ENCODE peak calls at places on chromosomes 2 and 18, in seven cellular contexts. One of them, this sample, is unnamed.

GRCh38 chr2:118127250-118127649 is 39.0 kb downstream of the INSIG2 start:
- DNase-seq in mucosa of descending colon: no peak
- DNase-seq in A673: no peak
- DNase-seq in OCI-LY7: no peak
- DNase-seq in cardiac muscle cell: no peak
- DNase-seq in adrenal gland: no peak
- DNase-seq in IMR-90: no peak
- DNase-seq in this sample: no peak

GRCh38 chr2:65660340-65660739 is 227.9 kb upstream of the SPRED2 start:
- DNase-seq in mucosa of descending colon: no peak
- DNase-seq in A673: peak
- DNase-seq in OCI-LY7: no peak
- DNase-seq in cardiac muscle cell: no peak
- DNase-seq in adrenal gland: no peak
- DNase-seq in IMR-90: peak
- DNase-seq in this sample: no peak

GRCh38 chr18:75582406-75582821 is 154.9 kb upstream of the SMIM21 start:
- DNase-seq in mucosa of descending colon: no peak
- DNase-seq in A673: no peak
- DNase-seq in OCI-LY7: no peak
- DNase-seq in cardiac muscle cell: no peak
- DNase-seq in adrenal gland: no peak
- DNase-seq in IMR-90: peak
- DNase-seq in this sample: no peak

GRCh38 chr2:156211318-156211717 is 121.2 kb downstream of the NR4A2 start:
- DNase-seq in mucosa of descending colon: no peak
- DNase-seq in A673: no peak
- DNase-seq in OCI-LY7: no peak
- DNase-seq in cardiac muscle cell: no peak
- DNase-seq in adrenal gland: no peak
- DNase-seq in IMR-90: no peak
- DNase-seq in this sample: no peak

GRCh38 chr2:240997856-240998705 is at the start of gene SNED1:
- DNase-seq in mucosa of descending colon: peak
- DNase-seq in A673: peak
- DNase-seq in OCI-LY7: no peak
- DNase-seq in cardiac muscle cell: peak
- DNase-seq in adrenal gland: peak
- DNase-seq in IMR-90: peak
- DNase-seq in this sample: peak

GRCh38 chr2:75865702-75866101 is 155.0 kb upstream of the GCFC2 start:
- DNase-seq in mucosa of descending colon: no peak
- DNase-seq in A673: no peak
- DNase-seq in OCI-LY7: no peak
- DNase-seq in cardiac muscle cell: no peak
- DNase-seq in adrenal gland: no peak
- DNase-seq in IMR-90: no peak
- DNase-seq in this sample: no peak

GRCh38 chr18:79133724-79134123 is 64.5 kb downstream of the ATP9B start:
- DNase-seq in mucosa of descending colon: no peak
- DNase-seq in A673: no peak
- DNase-seq in OCI-LY7: no peak
- DNase-seq in cardiac muscle cell: no peak
- DNase-seq in adrenal gland: no peak
- DNase-seq in IMR-90: no peak
- DNase-seq in this sample: no peak

GRCh38 chr2:219001100-219001576 is 7.9 kb upstream of the CRYBA2 start:
- DNase-seq in mucosa of descending colon: no peak
- DNase-seq in A673: no peak
- DNase-seq in OCI-LY7: no peak
- DNase-seq in cardiac muscle cell: no peak
- DNase-seq in adrenal gland: no peak
- DNase-seq in IMR-90: no peak
- DNase-seq in this sample: no peak

GRCh38 chr2:207764096-207764630 is 5.5 kb downstream of the FZD5 start:
- DNase-seq in mucosa of descending colon: no peak
- DNase-seq in A673: no peak
- DNase-seq in OCI-LY7: no peak
- DNase-seq in cardiac muscle cell: no peak
- DNase-seq in adrenal gland: no peak
- DNase-seq in IMR-90: no peak
- DNase-seq in this sample: no peak

GRCh38 chr2:86001326-86001725 is 104.4 kb downstream of the POLR1A start:
- DNase-seq in mucosa of descending colon: no peak
- DNase-seq in A673: no peak
- DNase-seq in OCI-LY7: no peak
- DNase-seq in cardiac muscle cell: no peak
- DNase-seq in adrenal gland: no peak
- DNase-seq in IMR-90: no peak
- DNase-seq in this sample: no peak

DNA sequence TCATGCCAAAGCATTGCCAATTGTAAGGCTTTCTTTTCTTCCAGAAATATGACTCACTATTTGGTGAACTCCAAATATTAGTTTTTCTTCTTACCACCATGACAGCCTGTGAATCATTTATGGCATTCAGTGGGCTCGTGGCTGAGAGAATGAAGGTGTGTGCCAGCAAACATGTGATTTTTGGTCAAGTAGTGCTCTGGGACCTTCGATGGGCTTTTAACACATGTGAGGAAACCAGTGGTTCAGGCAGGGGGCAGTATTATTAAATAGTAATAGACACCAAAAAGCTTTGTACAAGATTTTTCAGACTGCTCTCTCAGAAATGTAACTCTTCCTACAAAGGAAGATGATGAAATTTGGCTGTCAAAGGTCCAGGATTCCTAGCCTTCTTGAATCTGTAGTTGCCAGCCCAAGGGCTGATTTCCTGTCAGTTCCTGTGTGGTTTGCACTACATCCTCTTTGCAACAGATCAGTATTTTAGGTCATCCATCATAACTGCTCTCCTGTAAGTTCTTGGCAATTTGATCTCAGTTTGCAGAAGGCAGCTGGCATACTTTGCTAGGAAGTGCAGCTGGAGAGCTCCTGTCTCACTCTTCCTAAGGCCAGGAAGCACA is 64.3 kb downstream of the BABAM2 start:
- DNase-seq in mucosa of descending colon: no peak
- DNase-seq in A673: peak
- DNase-seq in OCI-LY7: peak
- DNase-seq in cardiac muscle cell: peak
- DNase-seq in adrenal gland: peak
- DNase-seq in IMR-90: peak
- DNase-seq in this sample: peak
- TF ChIP-seq CTCF in mucosa of descending colon: no peak
- TF ChIP-seq CTCF in A673: peak
- TF ChIP-seq CTCF in OCI-LY7: peak
- TF ChIP-seq CTCF in cardiac muscle cell: peak
- TF ChIP-seq CTCF in adrenal gland: peak
- TF ChIP-seq CTCF in IMR-90: peak
- TF ChIP-seq CTCF in this sample: peak

GRCh38 chr2:37619230-37619956 is 52.0 kb downstream of the CDC42EP3 start:
- DNase-seq in mucosa of descending colon: no peak
- DNase-seq in A673: no peak
- DNase-seq in OCI-LY7: no peak
- DNase-seq in cardiac muscle cell: no peak
- DNase-seq in adrenal gland: no peak
- DNase-seq in IMR-90: no peak
- DNase-seq in this sample: no peak
- H3K4me3 ChIP-seq in mucosa of descending colon: no peak
- H3K4me3 ChIP-seq in A673: no peak
- H3K4me3 ChIP-seq in OCI-LY7: no peak
- H3K4me3 ChIP-seq in cardiac muscle cell: no peak
- H3K4me3 ChIP-seq in adrenal gland: no peak
- H3K4me3 ChIP-seq in IMR-90: no peak
- H3K4me3 ChIP-seq in this sample: no peak

GRCh38 chr2:132668189-132668833 is 1.7 kb downstream of the LYPD1 start:
- DNase-seq in mucosa of descending colon: no peak
- DNase-seq in A673: peak
- DNase-seq in OCI-LY7: no peak
- DNase-seq in cardiac muscle cell: peak
- DNase-seq in adrenal gland: no peak
- DNase-seq in IMR-90: no peak
- DNase-seq in this sample: no peak
- TF ChIP-seq CTCF in mucosa of descending colon: no peak
- TF ChIP-seq CTCF in A673: peak
- TF ChIP-seq CTCF in OCI-LY7: no peak
- TF ChIP-seq CTCF in cardiac muscle cell: peak
- TF ChIP-seq CTCF in adrenal gland: no peak
- TF ChIP-seq CTCF in IMR-90: peak
- TF ChIP-seq CTCF in this sample: no peak

GRCh38 chr2:227317834-227318233 is 7.2 kb upstream of the MFF start:
- DNase-seq in mucosa of descending colon: no peak
- DNase-seq in A673: no peak
- DNase-seq in OCI-LY7: no peak
- DNase-seq in cardiac muscle cell: no peak
- DNase-seq in adrenal gland: no peak
- DNase-seq in IMR-90: no peak
- DNase-seq in this sample: no peak
- H3K4me3 ChIP-seq in mucosa of descending colon: no peak
- H3K4me3 ChIP-seq in A673: no peak
- H3K4me3 ChIP-seq in OCI-LY7: no peak
- H3K4me3 ChIP-seq in cardiac muscle cell: no peak
- H3K4me3 ChIP-seq in adrenal gland: no peak
- H3K4me3 ChIP-seq in IMR-90: no peak
- H3K4me3 ChIP-seq in this sample: no peak

GRCh38 chr2:84882775-84883550 is 2.1 kb upstream of the TRABD2A start:
- DNase-seq in mucosa of descending colon: no peak
- DNase-seq in A673: no peak
- DNase-seq in OCI-LY7: no peak
- DNase-seq in cardiac muscle cell: no peak
- DNase-seq in adrenal gland: no peak
- DNase-seq in IMR-90: peak
- DNase-seq in this sample: peak

GRCh38 chr2:84881581-84882414 is 914 bp upstream of the TRABD2A start:
- DNase-seq in mucosa of descending colon: peak
- DNase-seq in A673: peak
- DNase-seq in OCI-LY7: peak
- DNase-seq in cardiac muscle cell: peak
- DNase-seq in adrenal gland: peak
- DNase-seq in IMR-90: peak
- DNase-seq in this sample: peak

GRCh38 chr2:84880645-84881521 is at the start of gene TRABD2A:
- DNase-seq in mucosa of descending colon: peak
- DNase-seq in A673: peak
- DNase-seq in OCI-LY7: no peak
- DNase-seq in cardiac muscle cell: peak
- DNase-seq in adrenal gland: no peak
- DNase-seq in IMR-90: peak
- DNase-seq in this sample: no peak

GRCh38 chr2:84884396-84884795 is 3.5 kb upstream of the TRABD2A start:
- DNase-seq in mucosa of descending colon: no peak
- DNase-seq in A673: no peak
- DNase-seq in OCI-LY7: no peak
- DNase-seq in cardiac muscle cell: no peak
- DNase-seq in adrenal gland: no peak
- DNase-seq in IMR-90: no peak
- DNase-seq in this sample: no peak

DNA sequence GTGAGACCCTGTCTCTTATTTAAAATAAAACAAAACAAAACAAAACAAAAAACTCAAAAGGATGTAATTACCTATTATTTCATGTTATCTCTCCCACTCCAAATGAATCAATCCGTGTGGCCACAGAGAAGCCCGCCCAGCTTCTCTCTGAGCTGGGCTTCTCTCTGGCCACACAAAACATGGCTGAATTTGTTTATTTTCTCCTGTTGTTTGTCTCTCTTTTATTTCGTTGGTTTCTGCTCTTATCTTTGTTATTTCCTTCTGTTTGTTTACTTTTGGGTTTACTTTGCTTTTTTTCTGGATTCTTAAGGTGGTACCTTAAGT is 1.5 kb upstream of the TRABD2A start:
- DNase-seq in mucosa of descending colon: no peak
- DNase-seq in A673: no peak
- DNase-seq in OCI-LY7: no peak
- DNase-seq in cardiac muscle cell: no peak
- DNase-seq in adrenal gland: no peak
- DNase-seq in IMR-90: no peak
- DNase-seq in this sample: no peak
- TF ChIP-seq CTCF in mucosa of descending colon: no peak
- TF ChIP-seq CTCF in A673: peak
- TF ChIP-seq CTCF in OCI-LY7: peak
- TF ChIP-seq CTCF in cardiac muscle cell: no peak
- TF ChIP-seq CTCF in adrenal gland: no peak
- TF ChIP-seq CTCF in IMR-90: no peak
- TF ChIP-seq CTCF in this sample: no peak

DNA sequence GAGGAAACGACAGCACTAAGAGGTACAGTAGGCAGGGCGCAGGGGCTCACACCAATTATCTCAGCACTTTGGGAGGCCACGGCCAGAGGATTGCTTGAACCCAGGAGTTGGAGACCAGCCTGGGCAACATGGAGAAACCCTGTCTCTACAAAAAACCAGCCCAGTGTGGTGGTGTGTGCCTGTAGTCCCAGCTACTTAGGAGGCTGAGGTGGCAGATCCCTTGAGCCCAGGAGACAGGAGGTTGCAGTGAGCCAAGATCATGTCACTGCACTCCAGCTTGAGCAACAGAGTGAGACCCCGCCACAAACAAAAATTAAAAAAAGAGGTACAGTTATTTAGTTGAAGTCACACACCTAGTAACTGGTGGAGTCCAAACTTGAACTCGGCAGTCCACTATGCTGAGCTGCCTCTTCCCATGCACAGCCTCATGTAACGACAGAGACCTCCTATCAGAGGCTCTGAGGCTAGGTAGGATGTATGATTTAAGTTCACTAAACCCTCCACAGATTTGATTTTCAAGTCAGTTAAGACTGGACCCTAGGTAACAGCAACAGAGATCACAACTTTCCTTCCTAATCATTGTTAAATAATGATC is 8.7 kb downstream of the STK17B start:
- DNase-seq in mucosa of descending colon: no peak
- DNase-seq in A673: no peak
- DNase-seq in OCI-LY7: no peak
- DNase-seq in cardiac muscle cell: no peak
- DNase-seq in adrenal gland: no peak
- DNase-seq in IMR-90: no peak
- DNase-seq in this sample: no peak
- H3K4me3 ChIP-seq in mucosa of descending colon: no peak
- H3K4me3 ChIP-seq in A673: no peak
- H3K4me3 ChIP-seq in OCI-LY7: peak
- H3K4me3 ChIP-seq in cardiac muscle cell: no peak
- H3K4me3 ChIP-seq in adrenal gland: no peak
- H3K4me3 ChIP-seq in IMR-90: no peak
- H3K4me3 ChIP-seq in this sample: no peak

GRCh38 chr2:211328126-211328525 is 771.7 kb downstream of the CPS1 start:
- DNase-seq in mucosa of descending colon: no peak
- DNase-seq in A673: no peak
- DNase-seq in OCI-LY7: no peak
- DNase-seq in cardiac muscle cell: no peak
- DNase-seq in adrenal gland: no peak
- DNase-seq in IMR-90: no peak
- DNase-seq in this sample: no peak
- TF ChIP-seq CTCF in mucosa of descending colon: no peak
- TF ChIP-seq CTCF in A673: no peak
- TF ChIP-seq CTCF in OCI-LY7: no peak
- TF ChIP-seq CTCF in cardiac muscle cell: no peak
- TF ChIP-seq CTCF in adrenal gland: no peak
- TF ChIP-seq CTCF in IMR-90: no peak
- TF ChIP-seq CTCF in this sample: no peak

DNA sequence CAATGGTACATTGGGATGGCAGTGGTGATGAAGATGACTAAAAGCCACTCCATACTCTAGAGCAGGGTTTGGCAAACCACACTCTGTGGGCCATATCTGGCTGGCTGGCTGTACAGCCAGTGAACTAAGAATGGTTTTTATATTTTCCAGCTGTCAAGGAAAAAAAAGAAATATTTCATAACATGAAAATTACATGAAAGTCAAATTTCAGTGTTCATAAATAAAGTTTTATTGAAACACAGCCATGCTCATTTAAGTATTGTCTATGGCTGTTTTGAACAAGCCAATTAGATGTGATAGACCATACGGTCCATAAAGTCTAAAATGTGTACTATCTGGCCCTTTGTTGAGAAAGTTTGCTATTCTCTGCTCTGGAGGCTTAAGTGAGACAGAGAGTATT is 1.5 kb downstream of the TTC21B start:
- DNase-seq in mucosa of descending colon: no peak
- DNase-seq in A673: no peak
- DNase-seq in OCI-LY7: no peak
- DNase-seq in cardiac muscle cell: no peak
- DNase-seq in adrenal gland: no peak
- DNase-seq in IMR-90: no peak
- DNase-seq in this sample: no peak
- H3K4me3 ChIP-seq in mucosa of descending colon: no peak
- H3K4me3 ChIP-seq in A673: peak
- H3K4me3 ChIP-seq in OCI-LY7: peak
- H3K4me3 ChIP-seq in cardiac muscle cell: no peak
- H3K4me3 ChIP-seq in adrenal gland: no peak
- H3K4me3 ChIP-seq in IMR-90: no peak
- H3K4me3 ChIP-seq in this sample: peak

This sample was measured in foreskin fibroblast.